ENCODE peak calls at places on chromosomes 2 and 18, in four cellular contexts. One of them, this sample, is unnamed.

GRCh38 chr2:211328126-211328525 is 771.7 kb downstream of the CPS1 start:
- DNase-seq in endothelial cell: no peak
- DNase-seq in astrocyte of the spinal cord: no peak
- DNase-seq in adrenal gland: no peak
- DNase-seq in this sample: no peak

GRCh38 chr2:195696012-195696411 is 39.0 kb downstream of the SLC39A10 start:
- DNase-seq in astrocyte of the spinal cord: no peak
- DNase-seq in adrenal gland: no peak
- DNase-seq in endothelial cell: no peak
- DNase-seq in this sample: no peak

GRCh38 chr2:178333851-178334250 is 117.1 kb downstream of the PRKRA start:
- DNase-seq in adrenal gland: no peak
- DNase-seq in astrocyte of the spinal cord: no peak
- DNase-seq in endothelial cell: no peak
- DNase-seq in this sample: no peak

GRCh38 chr2:224392545-224392944 is 9.4 kb downstream of the FAM124B start:
- DNase-seq in astrocyte of the spinal cord: no peak
- DNase-seq in adrenal gland: no peak
- DNase-seq in endothelial cell: no peak
- DNase-seq in this sample: no peak

GRCh38 chr2:8134105-8134903 is 547.6 kb upstream of the ID2 start:
- DNase-seq in endothelial cell: no peak
- DNase-seq in astrocyte of the spinal cord: no peak
- DNase-seq in adrenal gland: no peak
- DNase-seq in this sample: no peak

GRCh38 chr2:239852272-239852671 is 172.9 kb downstream of the NDUFA10 start:
- DNase-seq in endothelial cell: no peak
- DNase-seq in adrenal gland: peak
- DNase-seq in astrocyte of the spinal cord: no peak
- DNase-seq in this sample: no peak

GRCh38 chr2:27829791-27830190 is 58.3 kb downstream of the MRPL33 start:
- DNase-seq in endothelial cell: no peak
- DNase-seq in adrenal gland: no peak
- DNase-seq in astrocyte of the spinal cord: peak
- DNase-seq in this sample: no peak

GRCh38 chr2:10487144-10488104 is 39.3 kb upstream of the ODC1 start:
- DNase-seq in astrocyte of the spinal cord: no peak
- DNase-seq in endothelial cell: no peak
- DNase-seq in adrenal gland: no peak
- DNase-seq in this sample: no peak

GRCh38 chr18:30177056-30177455 is 865.5 kb downstream of the DSC3 start:
- DNase-seq in astrocyte of the spinal cord: peak
- DNase-seq in endothelial cell: no peak
- DNase-seq in adrenal gland: no peak
- DNase-seq in this sample: no peak

GRCh38 chr2:109448946-109449788 is 164.6 kb downstream of the SEPTIN10 start:
- DNase-seq in adrenal gland: peak
- DNase-seq in endothelial cell: no peak
- DNase-seq in astrocyte of the spinal cord: peak
- DNase-seq in this sample: peak

GRCh38 chr2:180707867-180708205 is 272.6 kb upstream of the UBE2E3 start:
- DNase-seq in adrenal gland: no peak
- DNase-seq in endothelial cell: no peak
- DNase-seq in astrocyte of the spinal cord: peak
- DNase-seq in this sample: no peak

GRCh38 chr2:54783349-54783748 is 59.9 kb downstream of the EML6 start:
- DNase-seq in adrenal gland: no peak
- DNase-seq in astrocyte of the spinal cord: no peak
- DNase-seq in endothelial cell: no peak
- DNase-seq in this sample: no peak

GRCh38 chr18:28183418-28184078 is 6.6 kb upstream of the CDH2 start:
- DNase-seq in adrenal gland: no peak
- DNase-seq in endothelial cell: no peak
- DNase-seq in astrocyte of the spinal cord: no peak
- DNase-seq in this sample: no peak

GRCh38 chr2:188291142-188291616 is 495 bp upstream of the GULP1 start:
- DNase-seq in astrocyte of the spinal cord: peak
- DNase-seq in adrenal gland: no peak
- DNase-seq in endothelial cell: peak
- DNase-seq in this sample: peak

GRCh38 chr18:27413495-27414401 is 228.6 kb upstream of the CHST9 start:
- DNase-seq in astrocyte of the spinal cord: peak
- DNase-seq in adrenal gland: no peak
- DNase-seq in endothelial cell: no peak
- DNase-seq in this sample: no peak

GRCh38 chr2:165634282-165634681 is 159.8 kb downstream of the GALNT3 start:
- DNase-seq in astrocyte of the spinal cord: no peak
- DNase-seq in endothelial cell: no peak
- DNase-seq in adrenal gland: no peak
- DNase-seq in this sample: no peak

GRCh38 chr2:168246483-168247340 is 683 bp downstream of the STK39 start:
- DNase-seq in endothelial cell: peak
- DNase-seq in astrocyte of the spinal cord: peak
- DNase-seq in adrenal gland: peak
- DNase-seq in this sample: peak

GRCh38 chr2:188527110-188527509 is 235.4 kb downstream of the GULP1 start:
- DNase-seq in adrenal gland: no peak
- DNase-seq in astrocyte of the spinal cord: peak
- DNase-seq in endothelial cell: no peak
- DNase-seq in this sample: no peak

GRCh38 chr2:218291318-218291933 is 877 bp downstream of the TMBIM1 start:
- DNase-seq in astrocyte of the spinal cord: no peak
- DNase-seq in endothelial cell: no peak
- DNase-seq in adrenal gland: no peak
- DNase-seq in this sample: peak

GRCh38 chr2:69397234-69397633 is 10.2 kb upstream of the GFPT1 start:
- DNase-seq in adrenal gland: no peak
- DNase-seq in astrocyte of the spinal cord: no peak
- DNase-seq in endothelial cell: no peak
- DNase-seq in this sample: no peak

GRCh38 chr2:169609264-169609663 is 25.1 kb downstream of the PPIG start:
- DNase-seq in adrenal gland: no peak
- DNase-seq in endothelial cell: no peak
- DNase-seq in astrocyte of the spinal cord: no peak
- DNase-seq in this sample: no peak

GRCh38 chr2:158266106-158266505 is 164.4 kb downstream of the UPP2 start:
- DNase-seq in astrocyte of the spinal cord: no peak
- DNase-seq in endothelial cell: no peak
- DNase-seq in adrenal gland: no peak
- DNase-seq in this sample: no peak

GRCh38 chr2:141869572-141869971 is 261.2 kb downstream of the LRP1B start:
- DNase-seq in endothelial cell: no peak
- DNase-seq in astrocyte of the spinal cord: no peak
- DNase-seq in adrenal gland: no peak
- DNase-seq in this sample: no peak

GRCh38 chr2:72934683-72935610 is 17.6 kb downstream of the EMX1 start:
- DNase-seq in adrenal gland: no peak
- DNase-seq in endothelial cell: no peak
- DNase-seq in astrocyte of the spinal cord: no peak
- DNase-seq in this sample: no peak

GRCh38 chr18:56171854-56172253 is 466.5 kb downstream of the TXNL1 start:
- DNase-seq in endothelial cell: no peak
- DNase-seq in astrocyte of the spinal cord: no peak
- DNase-seq in adrenal gland: no peak
- DNase-seq in this sample: no peak

GRCh38 chr18:27184115-27185024 is 738 bp downstream of the CHST9 start:
- DNase-seq in endothelial cell: peak
- DNase-seq in astrocyte of the spinal cord: no peak
- DNase-seq in adrenal gland: no peak
- DNase-seq in this sample: peak

GRCh38 chr18:32318581-32318980 is 128.7 kb downstream of the MEP1B start:
- DNase-seq in endothelial cell: no peak
- DNase-seq in adrenal gland: no peak
- DNase-seq in astrocyte of the spinal cord: no peak
- DNase-seq in this sample: no peak

GRCh38 chr2:45237850-45238542 is 228.7 kb upstream of the SIX2 start:
- DNase-seq in adrenal gland: no peak
- DNase-seq in astrocyte of the spinal cord: peak
- DNase-seq in endothelial cell: no peak
- DNase-seq in this sample: peak

GRCh38 chr2:45712538-45712937 is 61.1 kb downstream of the PRKCE start:
- DNase-seq in astrocyte of the spinal cord: no peak
- DNase-seq in endothelial cell: no peak
- DNase-seq in adrenal gland: no peak
- DNase-seq in this sample: no peak

GRCh38 chr2:139177041-139177440 is 396.9 kb upstream of the NXPH2 start:
- DNase-seq in adrenal gland: no peak
- DNase-seq in astrocyte of the spinal cord: no peak
- DNase-seq in endothelial cell: no peak
- DNase-seq in this sample: no peak

GRCh38 chr2:236107536-236107935 is 60.6 kb downstream of the GBX2 start:
- DNase-seq in astrocyte of the spinal cord: no peak
- DNase-seq in endothelial cell: no peak
- DNase-seq in adrenal gland: no peak
- DNase-seq in this sample: no peak

GRCh38 chr2:98467082-98467536 is 22.5 kb downstream of the INPP4A start:
- DNase-seq in endothelial cell: no peak
- DNase-seq in adrenal gland: no peak
- DNase-seq in astrocyte of the spinal cord: no peak
- DNase-seq in this sample: no peak

GRCh38 chr2:143732076-143732475 is 602.9 kb downstream of the ARHGAP15 start:
- DNase-seq in endothelial cell: no peak
- DNase-seq in adrenal gland: no peak
- DNase-seq in astrocyte of the spinal cord: peak
- DNase-seq in this sample: no peak

GRCh38 chr2:233360771-233361176 is 6.5 kb downstream of the DGKD start:
- DNase-seq in endothelial cell: no peak
- DNase-seq in adrenal gland: peak
- DNase-seq in astrocyte of the spinal cord: no peak
- DNase-seq in this sample: no peak

GRCh38 chr2:98691307-98691706 is 39.6 kb downstream of the MGAT4A start:
- DNase-seq in endothelial cell: no peak
- DNase-seq in adrenal gland: no peak
- DNase-seq in astrocyte of the spinal cord: no peak
- DNase-seq in this sample: no peak

GRCh38 chr2:33496150-33496549 is 19.7 kb downstream of the RASGRP3 start:
- DNase-seq in adrenal gland: no peak
- DNase-seq in endothelial cell: no peak
- DNase-seq in astrocyte of the spinal cord: peak
- DNase-seq in this sample: no peak